ENCODE peak calls at places on chromosomes 5 and 9, in five cellular contexts. J is RWPE1, I is neural crest cell, U is small intestine, C is adrenal gland. G is an unnamed sample.

GRCh38 chr9:70120834-70121510 is 77.3 kb downstream of the MAMDC2 start:
- DNase-seq in J (peak; percentile 65), I (no peak), U (no peak), C (peak; percentile 32), G (no peak)

GRCh38 chr9:101791938-101792337 is 53.5 kb upstream of the GRIN3A start:
- DNase-seq in J (peak; percentile 48), I (peak; percentile 64), U (peak; percentile 50), C (peak; percentile 37), G (peak; percentile 26)

GRCh38 chr9:38362912-38363588 is 29.5 kb upstream of the ALDH1B1 start:
- DNase-seq in J (peak; percentile 76), I (peak; percentile 21), U (no peak), C (peak; percentile 71), G (peak; percentile 23)

GRCh38 chr9:136762915-136763648 is 1.2 kb downstream of the LCN15 start:
- DNase-seq in J (peak; percentile 73), I (peak; percentile 54), U (peak; percentile 20), C (peak; percentile 20), G (peak; percentile 95)

GRCh38 chr9:29514336-29514735 is 1941.1 kb upstream of the C9orf72 start:
- DNase-seq in J (no peak), I (no peak), U (no peak), C (no peak), G (no peak)

GRCh38 chr5:27571681-27572080 is 533.3 kb upstream of the CDH9 start:
- DNase-seq in J (no peak), I (no peak), U (no peak), C (no peak), G (no peak)

GRCh38 chr9:126413470-126414051 is 86.9 kb downstream of the MVB12B start:
- DNase-seq in J (no peak), I (no peak), U (no peak), C (no peak), G (no peak)

GRCh38 chr5:116652196-116652729 is 77.6 kb upstream of the SEMA6A start:
- DNase-seq in J (no peak), I (peak; percentile 53), U (no peak), C (peak; percentile 7), G (peak; percentile 36)

GRCh38 chr5:33743089-33743488 is 148.7 kb downstream of the ADAMTS12 start:
- DNase-seq in J (no peak), I (no peak), U (no peak), C (no peak), G (no peak)

GRCh38 chr9:68907910-68908309 is 106.0 kb downstream of the PRKACG start:
- DNase-seq in J (no peak), I (no peak), U (no peak), C (no peak), G (no peak)

GRCh38 chr5:87899109-87900100 is 369.2 kb downstream of the TMEM161B start:
- DNase-seq in J (no peak), I (peak; percentile 72), U (peak; percentile 2), C (no peak), G (no peak)

GRCh38 chr9:100072805-100073204 is 26.0 kb downstream of the ERP44 start:
- DNase-seq in J (no peak), I (no peak), U (no peak), C (peak; percentile 25), G (no peak)

GRCh38 chr5:172303090-172303995 is 19.8 kb upstream of the UBTD2 start:
- DNase-seq in J (peak; percentile 67), I (no peak), U (no peak), C (peak; percentile 87), G (no peak)

GRCh38 chr9:93451762-93452709 is 551 bp downstream of the FAM120A start:
- DNase-seq in J (no peak), I (peak; percentile 40), U (peak; percentile 52), C (peak; percentile 66), G (no peak)

G was measured in HuH-7.